ENCODE peak calls at places on chromosomes 3 and 15, in ten cellular contexts. Z is MM.1S, G is stomach, H is sigmoid colon, I is transverse colon, X is tibial nerve, D is ovary, U is colonic mucosa, Y is psoas muscle, C is esophagus muscularis mucosa. K is an unnamed sample.

GRCh38 chr3:196712514-196713413 is 587 bp downstream of the PIGX start:
- DNase-seq in Z (no peak), G (peak; percentile 72), H (peak; percentile 78), I (peak; percentile 74), X (peak; percentile 41), D (peak; percentile 72), U (peak; percentile 70), Y (peak; percentile 77), C (no peak), K (no peak)

GRCh38 chr15:36256258-36256825 is 323.1 kb upstream of the CDIN1 start:
- DNase-seq in Z (no peak), G (no peak), H (no peak), I (no peak), X (no peak), D (no peak), U (no peak), Y (no peak), C (no peak), K (no peak)

GRCh38 chr15:40295297-40295696 is 12.4 kb upstream of the ANKRD63 start:
- DNase-seq in Z (no peak), G (no peak), H (peak; percentile 56), I (no peak), X (no peak), D (no peak), U (no peak), Y (no peak), C (no peak), K (no peak)

GRCh38 chr3:144028798-144029411 is 57.3 kb downstream of the DIPK2A start:
- DNase-seq in Z (no peak), G (no peak), H (no peak), I (no peak), X (no peak), D (no peak), U (no peak), Y (no peak), C (no peak), K (no peak)

GRCh38 chr3:104612218-104612617 is 754.5 kb upstream of the ALCAM start:
- DNase-seq in Z (no peak), G (no peak), H (no peak), I (no peak), X (no peak), D (no peak), U (peak; percentile 55), Y (no peak), C (no peak), K (no peak)

GRCh38 chr3:171005648-171006047 is 20.9 kb downstream of the SLC2A2 start:
- DNase-seq in Z (no peak), G (no peak), H (no peak), I (no peak), X (no peak), D (no peak), U (no peak), Y (no peak), C (no peak), K (no peak)

GRCh38 chr3:41836360-41837134 is 125.4 kb downstream of the ULK4 start:
- DNase-seq in Z (no peak), G (peak; percentile 63), H (no peak), I (no peak), X (no peak), D (no peak), U (no peak), Y (no peak), C (no peak), K (no peak)

GRCh38 chr3:4241595-4242170 is 61.5 kb upstream of the SETMAR start:
- DNase-seq in Z (no peak), G (no peak), H (no peak), I (no peak), X (no peak), D (no peak), U (no peak), Y (no peak), C (no peak), K (no peak)

GRCh38 chr3:26281284-26281977 is 341.1 kb upstream of the LRRC3B start:
- DNase-seq in Z (peak; percentile 49), G (no peak), H (no peak), I (no peak), X (no peak), D (no peak), U (no peak), Y (no peak), C (no peak), K (no peak)

GRCh38 chr3:4995500-4996053 is 16.3 kb downstream of the BHLHE40 start:
- DNase-seq in Z (no peak), G (no peak), H (peak; percentile 41), I (no peak), X (no peak), D (no peak), U (peak; percentile 17), Y (peak; percentile 51), C (no peak), K (peak; percentile 50)

GRCh38 chr15:50740955-50741354 is 24.6 kb downstream of the SPPL2A start:
- DNase-seq in Z (no peak), G (no peak), H (no peak), I (no peak), X (no peak), D (no peak), U (no peak), Y (no peak), C (no peak), K (no peak)

GRCh38 chr3:148600902-148601765 is 96.6 kb upstream of the AGTR1 start:
- DNase-seq in Z (no peak), G (no peak), H (no peak), I (peak; percentile 19), X (no peak), D (no peak), U (peak; percentile 77), Y (no peak), C (no peak), K (no peak)

GRCh38 chr3:126367316-126367805 is 10.2 kb upstream of the KLF15 start:
- DNase-seq in Z (no peak), G (no peak), H (peak; percentile 18), I (no peak), X (no peak), D (no peak), U (no peak), Y (no peak), C (no peak), K (no peak)

GRCh38 chr3:46566040-46566631 is at the start of gene LRRC2:
- DNase-seq in Z (peak; percentile 17), G (peak; percentile 73), H (peak; percentile 74), I (peak; percentile 42), X (no peak), D (peak; percentile 74), U (peak; percentile 48), Y (peak; percentile 61), C (no peak), K (no peak)

GRCh38 chr3:37974121-37974927 is 16.3 kb upstream of the VILL start:
- DNase-seq in Z (peak; percentile 61), G (peak; percentile 77), H (no peak), I (peak; percentile 78), X (no peak), D (no peak), U (peak; percentile 83), Y (peak; percentile 55), C (no peak), K (no peak)

GRCh38 chr15:70094690-70095311 is 2.9 kb downstream of the TLE3 start:
- DNase-seq in Z (peak; percentile 22), G (no peak), H (no peak), I (no peak), X (no peak), D (no peak), U (peak; percentile 42), Y (no peak), C (no peak), K (no peak)
- H3K27ac ChIP-seq in Z (peak overlapping the region; percentile 2), G (peak overlapping the region; percentile 97), H (peak overlapping the region; percentile 99), I (peak overlapping the region; percentile 97), X (peak overlapping the region; percentile 94), D (no peak overlapping the region), U (peak overlapping the region; percentile 98), Y (peak overlapping the region; percentile 43), C (peak overlapping the region; percentile 92), K (peak overlapping the region; percentile 5)

GRCh38 chr15:39125904-39126303 is 455.0 kb upstream of the THBS1 start:
- DNase-seq in Z (peak; percentile 48), G (no peak), H (no peak), I (peak; percentile 32), X (no peak), D (no peak), U (peak; percentile 42), Y (no peak), C (no peak), K (no peak)
- TF ChIP-seq CTCF in Z (peak; percentile 63), G (peak; percentile 43), H (peak; percentile 49), I (peak; percentile 61), X (peak; percentile 18), D (no peak), U (peak; percentile 63), Y (no peak), C (peak; percentile 50), K (peak; percentile 32)

GRCh38 chr3:39146083-39146501 is 7.3 kb downstream of the CSRNP1 start:
- DNase-seq in Z (no peak), G (no peak), H (peak; percentile 76), I (peak; percentile 79), X (no peak), D (no peak), U (peak; percentile 82), Y (no peak), C (no peak), K (no peak)
- H3K4me3 ChIP-seq in Z (no peak overlapping the region), G (no peak overlapping the region), H (no peak overlapping the region), I (no peak overlapping the region), X (no peak overlapping the region), D (no peak overlapping the region), U (no peak overlapping the region), Y (no peak overlapping the region), C (no peak overlapping the region), K (no peak overlapping the region)

GRCh38 chr15:77347197-77347596 is 72.7 kb downstream of the PEAK1 start:
- DNase-seq in Z (no peak), G (no peak), H (no peak), I (no peak), X (no peak), D (no peak), U (no peak), Y (no peak), C (no peak), K (no peak)
- H3K27ac ChIP-seq in Z (no peak overlapping the region), G (no peak overlapping the region), H (no peak overlapping the region), I (no peak overlapping the region), X (no peak overlapping the region), D (no peak overlapping the region), U (no peak overlapping the region), Y (no peak overlapping the region), C (no peak overlapping the region), K (peak overlapping the region; percentile 11)

GRCh38 chr15:34065261-34065660 is 26.3 kb upstream of the AVEN start:
- DNase-seq in Z (no peak), G (no peak), H (no peak), I (no peak), X (no peak), D (no peak), U (no peak), Y (no peak), C (no peak), K (no peak)

GRCh38 chr15:34059476-34059875 is 20.5 kb upstream of the AVEN start:
- DNase-seq in Z (no peak), G (no peak), H (no peak), I (no peak), X (no peak), D (no peak), U (no peak), Y (no peak), C (no peak), K (no peak)

GRCh38 chr15:34059946-34060345 is 20.9 kb upstream of the AVEN start:
- DNase-seq in Z (no peak), G (no peak), H (no peak), I (no peak), X (no peak), D (no peak), U (no peak), Y (no peak), C (no peak), K (no peak)

GRCh38 chr15:34065941-34066340 is 26.9 kb upstream of the AVEN start:
- DNase-seq in Z (no peak), G (no peak), H (no peak), I (no peak), X (no peak), D (no peak), U (no peak), Y (no peak), C (no peak), K (no peak)

GRCh38 chr15:34064443-34064842 is 25.4 kb upstream of the AVEN start:
- DNase-seq in Z (no peak), G (no peak), H (no peak), I (no peak), X (no peak), D (no peak), U (no peak), Y (no peak), C (no peak), K (no peak)
- TF ChIP-seq CTCF in Z (no peak), G (no peak), H (no peak), I (no peak), X (no peak), D (no peak), U (no peak), Y (no peak), C (no peak), K (no peak)